ENCODE peak calls at places on chromosomes 6 and 20, in six cellular contexts. W is breast epithelium, C is AG10803, H is fibroblast of lung, N is neural crest cell, P is adrenal gland. M is an unnamed sample.

GRCh38 chr6:106250997-106251396 is 74.6 kb downstream of the ATG5 start:
- DNase-seq in W (no peak), C (no peak), H (no peak), N (no peak), P (no peak), M (no peak)

GRCh38 chr6:61809004-61809595 is 476.9 kb downstream of the KHDRBS2 start:
- DNase-seq in W (no peak), C (peak; percentile 1), H (no peak), N (no peak), P (no peak), M (no peak)

GRCh38 chr20:58389324-58389967 is 417 bp downstream of the VAPB start:
- DNase-seq in W (no peak), C (peak; percentile 49), H (peak; percentile 43), N (no peak), P (peak; percentile 49), M (peak; percentile 48)

GRCh38 chr20:32980131-32980941 is 23.9 kb downstream of the SUN5 start:
- DNase-seq in W (no peak), C (no peak), H (peak; percentile 4), N (peak; percentile 54), P (no peak), M (peak; percentile 32)

GRCh38 chr6:17907467-17908229 is 79.8 kb downstream of the KIF13A start:
- DNase-seq in W (no peak), C (peak; percentile 99), H (peak; percentile 98), N (no peak), P (peak; percentile 94), M (no peak)

GRCh38 chr20:24584538-24585356 is 115.3 kb downstream of the SYNDIG1 start:
- DNase-seq in W (no peak), C (peak; percentile 54), H (peak; percentile 47), N (no peak), P (no peak), M (no peak)

GRCh38 chr6:2196079-2196679 is 49.2 kb downstream of the GMDS start:
- DNase-seq in W (no peak), C (peak; percentile 59), H (peak; percentile 40), N (peak; percentile 18), P (peak; percentile 28), M (no peak)

GRCh38 chr20:17533396-17533795 is 2.2 kb upstream of the BFSP1 start:
- DNase-seq in W (no peak), C (peak; percentile 66), H (peak; percentile 60), N (peak; percentile 6), P (no peak), M (no peak)

GRCh38 chr20:9374068-9374467 is 140.3 kb upstream of the LAMP5 start:
- DNase-seq in W (no peak), C (no peak), H (peak; percentile 56), N (no peak), P (no peak), M (no peak)

GRCh38 chr6:112882381-112882780 is 535.3 kb downstream of the RFPL4B start:
- DNase-seq in W (no peak), C (no peak), H (peak; percentile 48), N (no peak), P (no peak), M (no peak)

GRCh38 chr20:58019027-58019849 is 209.2 kb downstream of the ANKRD60 start:
- DNase-seq in W (no peak), C (peak; percentile 75), H (peak; percentile 95), N (no peak), P (no peak), M (no peak)

GRCh38 chr6:151690768-151691562 is 116.5 kb upstream of the ESR1 start:
- DNase-seq in W (no peak), C (peak; percentile 58), H (peak; percentile 23), N (no peak), P (no peak), M (no peak)

GRCh38 chr6:52231411-52232127 is 12.7 kb downstream of the IL17F start:
- DNase-seq in W (no peak), C (no peak), H (no peak), N (no peak), P (no peak), M (no peak)

GRCh38 chr6:1382883-1383728 is 6.3 kb upstream of the FOXF2 start:
- DNase-seq in W (no peak), C (no peak), H (no peak), N (no peak), P (no peak), M (no peak)

GRCh38 chr6:54992789-54993188 is 146.2 kb downstream of the FAM83B start:
- DNase-seq in W (no peak), C (no peak), H (no peak), N (no peak), P (no peak), M (no peak)

GRCh38 chr20:37095108-37095608 is 639 bp downstream of the RBL1 start:
- DNase-seq in W (no peak), C (no peak), H (no peak), N (no peak), P (no peak), M (no peak)

GRCh38 chr6:53894086-53894485 is 99.3 kb downstream of the LRRC1 start:
- DNase-seq in W (no peak), C (peak; percentile 51), H (peak; percentile 57), N (no peak), P (no peak), M (no peak)

GRCh38 chr6:139409026-139409425 is 34.6 kb upstream of the CITED2 start:
- DNase-seq in W (no peak), C (peak; percentile 97), H (peak; percentile 97), N (no peak), P (no peak), M (no peak)

GRCh38 chr6:33126101-33126714 is 50.4 kb downstream of the HLA-DPB1 start:
- DNase-seq in W (peak; percentile 72), C (peak; percentile 25), H (no peak), N (peak; percentile 66), P (peak; percentile 70), M (peak; percentile 72)

GRCh38 chr6:21360353-21360752 is 233.2 kb upstream of the SOX4 start:
- DNase-seq in W (no peak), C (no peak), H (no peak), N (no peak), P (no peak), M (no peak)

GRCh38 chr6:170160031-170160627 is 130.7 kb downstream of the DLL1 start:
- DNase-seq in W (peak; percentile 43), C (no peak), H (no peak), N (no peak), P (no peak), M (no peak)

GRCh38 chr20:25253606-25254275 is 5.9 kb downstream of the PYGB start:
- DNase-seq in W (no peak), C (no peak), H (no peak), N (no peak), P (no peak), M (no peak)

GRCh38 chr6:13814938-13815575 is 700 bp upstream of the MCUR1 start:
- DNase-seq in W (no peak), C (no peak), H (no peak), N (no peak), P (no peak), M (no peak)

GRCh38 chr6:111956098-111956497 is 82.8 kb upstream of the FYN start:
- DNase-seq in W (no peak), C (no peak), H (no peak), N (no peak), P (no peak), M (no peak)

GRCh38 chr6:15183979-15184378 is 61.9 kb upstream of the JARID2 start:
- DNase-seq in W (no peak), C (no peak), H (no peak), N (no peak), P (no peak), M (no peak)

GRCh38 chr20:1993986-1994385 is at the start of gene PDYN:
- DNase-seq in W (no peak), C (no peak), H (no peak), N (peak; percentile 23), P (no peak), M (no peak)

GRCh38 chr20:42082611-42083010 is 464.4 kb upstream of the CHD6 start:
- DNase-seq in W (no peak), C (no peak), H (no peak), N (no peak), P (peak; percentile 78), M (no peak)

GRCh38 chr6:131784561-131784960 is 23.3 kb upstream of the ENPP1 start:
- DNase-seq in W (no peak), C (peak; percentile 76), H (no peak), N (no peak), P (no peak), M (no peak)

GRCh38 chr6:131789219-131789618 is 18.6 kb upstream of the ENPP1 start:
- DNase-seq in W (no peak), C (no peak), H (peak; percentile 35), N (no peak), P (no peak), M (no peak)

GRCh38 chr6:131792091-131792496 is 15.7 kb upstream of the ENPP1 start:
- DNase-seq in W (no peak), C (peak; percentile 22), H (peak; percentile 77), N (no peak), P (no peak), M (no peak)

GRCh38 chr6:131787079-131787478 is 20.7 kb upstream of the ENPP1 start:
- DNase-seq in W (no peak), C (no peak), H (peak; percentile 30), N (no peak), P (no peak), M (no peak)

GRCh38 chr6:131787955-131788712 is 19.7 kb upstream of the ENPP1 start:
- DNase-seq in W (no peak), C (peak; percentile 61), H (peak; percentile 48), N (no peak), P (no peak), M (no peak)
- TF ChIP-seq CTCF in W (no peak), C (peak; percentile 53), H (peak; percentile 36), N (no peak), P (peak; percentile 17), M (no peak)

DNA sequence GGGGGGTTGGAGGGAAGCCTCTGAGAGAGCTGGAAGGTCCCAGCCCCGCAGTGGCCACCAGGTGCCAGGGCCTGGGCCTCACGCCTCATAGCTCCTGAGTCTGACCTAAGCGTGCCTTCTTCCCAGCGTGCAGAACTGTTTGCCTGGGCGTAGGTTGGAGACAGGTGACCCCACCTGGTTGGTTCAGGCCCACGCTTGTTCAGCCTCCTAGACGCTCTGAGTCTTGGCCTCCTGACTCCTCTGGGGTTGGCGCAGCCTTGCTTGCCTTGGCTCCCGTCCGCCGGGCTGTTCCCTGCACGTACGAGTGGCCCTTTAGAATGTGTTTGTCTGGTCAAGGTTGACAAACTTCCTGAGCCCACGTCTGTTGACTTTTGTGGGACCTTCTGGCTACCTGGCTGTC is 70.8 kb downstream of the EYA2 start:
- DNase-seq in W (peak; percentile 78), C (no peak), H (no peak), N (no peak), P (no peak), M (no peak)
- TF ChIP-seq CTCF in W (no peak), C (no peak), H (no peak), N (no peak), P (no peak), M (no peak)

DNA sequence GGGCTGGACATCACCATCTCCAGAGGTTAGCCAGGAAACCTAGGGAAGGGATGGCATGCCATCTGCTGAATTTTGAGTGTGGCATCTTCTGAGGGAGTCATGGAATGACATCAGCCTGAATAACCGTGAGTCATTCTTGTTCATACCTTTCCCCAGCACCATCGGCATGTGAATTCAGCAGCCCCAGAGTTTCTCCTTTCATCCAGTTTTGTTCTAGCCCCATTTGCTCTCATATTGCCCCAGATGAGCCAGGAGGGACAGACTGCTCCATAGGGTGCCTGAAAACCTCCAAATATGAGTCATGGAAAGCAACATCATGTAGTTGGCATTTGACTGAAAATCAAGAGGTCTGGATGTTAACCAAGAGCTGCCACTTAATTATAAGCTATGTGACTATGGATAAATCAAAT is 219.2 kb upstream of the SGK1 start:
- DNase-seq in W (no peak), C (peak; percentile 90), H (peak; percentile 95), N (no peak), P (no peak), M (no peak)
- TF ChIP-seq CTCF in W (no peak), C (no peak), H (no peak), N (no peak), P (no peak), M (no peak)

GRCh38 chr6:125753937-125754259 is 4.5 kb downstream of the HEY2 start:
- DNase-seq in W (no peak), C (no peak), H (no peak), N (no peak), P (no peak), M (no peak)
- TF ChIP-seq CTCF in W (no peak), C (no peak), H (no peak), N (peak; percentile 26), P (no peak), M (no peak)

M was measured in glutamatergic neuron.